ENCODE peak calls at places on chromosome 19, in five cellular contexts. R is H1, Z is K562, J is HepG2, O is GM12892. N is an unnamed sample.

GRCh38 chr19:28737021-28737525 is 475.9 kb downstream of the UQCRFS1 start:
- DNase-seq in R (no peak), Z (peak; percentile 27), J (peak; percentile 15), O (no peak), N (no peak)

GRCh38 chr19:55703790-55704215 is 28.8 kb downstream of the EPN1 start:
- DNase-seq in R (peak; percentile 39), Z (peak; percentile 78), J (no peak), O (no peak), N (no peak)

GRCh38 chr19:55437410-55437809 is 5.7 kb downstream of the SHISA7 start:
- DNase-seq in R (no peak), Z (peak; percentile 78), J (peak; percentile 46), O (no peak), N (no peak)

GRCh38 chr19:39127812-39128510 is 2.4 kb downstream of the PAK4 start:
- DNase-seq in R (no peak), Z (no peak), J (no peak), O (no peak), N (no peak)

GRCh38 chr19:43430142-43430710 is 15.5 kb downstream of the TEX101 start:
- DNase-seq in R (no peak), Z (no peak), J (no peak), O (no peak), N (no peak)

GRCh38 chr19:28466107-28467045 is 746.6 kb downstream of the UQCRFS1 start:
- DNase-seq in R (no peak), Z (peak; percentile 66), J (peak; percentile 3), O (no peak), N (peak; percentile 38)

GRCh38 chr19:45528744-45529453 is 21.6 kb downstream of the VASP start:
- DNase-seq in R (peak; percentile 87), Z (peak; percentile 81), J (no peak), O (no peak), N (no peak)

GRCh38 chr19:11798391-11799296 is at the start of gene ZNF491:
- DNase-seq in R (peak; percentile 75), Z (peak; percentile 88), J (peak; percentile 87), O (peak; percentile 95), N (peak; percentile 90)

GRCh38 chr19:33689138-33689746 is 67.5 kb downstream of the CHST8 start:
- DNase-seq in R (no peak), Z (no peak), J (no peak), O (no peak), N (no peak)

GRCh38 chr19:7349231-7349591 is 474 bp downstream of the ARHGEF18 start:
- DNase-seq in R (no peak), Z (no peak), J (no peak), O (no peak), N (no peak)

DNA sequence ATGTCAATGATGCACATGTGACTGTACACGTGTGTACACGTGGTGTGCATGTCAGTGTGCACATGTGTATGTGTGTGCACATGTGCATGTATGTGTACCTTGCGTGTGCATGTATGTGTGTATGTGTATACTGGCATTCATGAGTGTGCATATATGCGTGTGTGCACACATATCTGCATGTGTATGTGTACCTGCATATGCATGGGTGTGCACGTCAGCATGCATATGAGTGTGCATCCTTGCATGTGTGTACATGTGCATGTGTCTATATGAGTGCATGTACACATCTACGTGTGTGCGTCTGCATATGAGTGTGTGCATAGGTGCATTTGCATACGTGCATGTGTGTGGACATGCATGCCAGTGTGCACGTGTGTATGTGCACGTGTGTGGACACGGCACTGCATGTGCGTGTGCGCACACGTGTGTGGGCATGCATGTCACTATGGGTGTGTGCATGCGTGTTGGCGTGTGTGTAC is 48.5 kb downstream of the GADD45B start:
- DNase-seq in R (no peak), Z (no peak), J (no peak), O (no peak), N (no peak)
- TF ChIP-seq POLR2AphosphoS5 in R (no peak), Z (no peak), J (no peak), O (no peak), N (no peak)

DNA sequence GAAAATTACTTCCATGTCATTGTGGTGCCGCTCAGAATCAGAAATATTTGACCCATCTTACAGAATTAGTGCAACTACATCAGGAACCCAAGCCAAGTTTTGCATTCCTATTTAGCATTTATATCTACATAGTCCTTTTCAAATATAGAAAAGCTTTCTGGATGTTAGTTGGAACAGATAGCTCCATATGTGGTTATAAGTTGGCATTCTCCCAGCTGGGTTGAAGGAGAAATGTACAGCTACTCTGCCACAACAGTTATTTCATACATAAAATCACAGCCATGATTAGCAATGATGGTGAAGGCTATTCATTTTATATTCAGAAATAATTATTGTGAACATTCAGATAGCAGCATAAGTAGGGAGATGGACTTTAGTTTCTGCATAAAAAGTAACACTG is 28.2 kb downstream of the HPN start:
- DNase-seq in R (no peak), Z (no peak), J (no peak), O (no peak), N (no peak)
- TF ChIP-seq TAF1 in R (no peak), Z (no peak), J (no peak), O (no peak), N (no peak)

DNA sequence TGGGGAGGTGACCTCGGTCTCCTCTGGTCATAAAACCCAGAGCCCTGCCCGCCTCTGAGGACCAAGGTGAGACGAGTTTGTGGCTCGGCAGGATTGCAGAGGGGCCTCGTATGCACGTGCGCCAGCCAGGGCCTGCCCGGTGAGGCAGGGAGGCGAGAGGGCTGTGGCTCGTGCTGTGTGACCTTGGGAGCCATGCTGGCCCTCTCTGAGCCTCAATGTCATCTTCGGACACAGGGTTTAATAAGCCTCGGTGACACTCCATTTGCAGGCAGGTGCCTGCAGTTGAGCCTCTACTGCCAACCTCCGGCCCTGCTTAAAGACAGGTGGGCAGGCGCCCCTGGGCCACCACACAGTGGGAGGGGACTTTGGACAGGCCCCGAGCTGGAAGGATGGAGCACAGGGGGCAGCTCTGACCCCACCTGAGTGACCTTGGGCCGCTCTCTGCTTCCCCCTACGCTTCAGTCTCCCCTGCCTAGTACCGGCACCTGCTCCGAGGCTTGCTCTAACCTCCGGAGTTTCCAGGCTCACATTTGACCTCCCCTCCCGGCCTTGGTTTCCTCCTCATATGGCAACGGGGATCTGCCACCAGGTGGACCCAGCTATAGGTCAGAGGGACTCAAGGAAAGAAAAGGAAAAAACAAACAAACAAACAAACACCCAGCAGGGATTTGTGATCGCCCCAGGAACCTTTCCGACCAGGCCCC is 3.2 kb downstream of the ZBTB7A start:
- DNase-seq in R (no peak), Z (no peak), J (no peak), O (no peak), N (no peak)
- TF ChIP-seq POLR2AphosphoS5 in R (no peak), Z (no peak), J (no peak), O (no peak), N (no peak)

GRCh38 chr19:37718357-37718756 is 1.2 kb downstream of the ZNF607 start:
- DNase-seq in R (no peak), Z (no peak), J (peak; percentile 10), O (no peak), N (no peak)
- TF ChIP-seq TAF1 in R (no peak), Z (no peak), J (no peak), O (no peak), N (no peak)

GRCh38 chr19:47853003-47853402 is 6.0 kb upstream of the TPRX2 start:
- DNase-seq in R (no peak), Z (no peak), J (no peak), O (no peak), N (no peak)

GRCh38 chr19:47848425-47848824 is 10.6 kb upstream of the TPRX2 start:
- DNase-seq in R (no peak), Z (no peak), J (no peak), O (no peak), N (no peak)

GRCh38 chr19:47854459-47854858 is 4.6 kb upstream of the TPRX2 start:
- DNase-seq in R (no peak), Z (no peak), J (no peak), O (no peak), N (no peak)

GRCh38 chr19:47848871-47849473 is 10.1 kb upstream of the TPRX2 start:
- DNase-seq in R (peak; percentile 62), Z (peak; percentile 62), J (peak; percentile 15), O (no peak), N (no peak)
- TF ChIP-seq POLR2AphosphoS5 in R (no peak), Z (no peak), J (no peak), O (no peak), N (no peak)

GRCh38 chr19:2032296-2032941 is 16.9 kb upstream of the BTBD2 start:
- DNase-seq in R (no peak), Z (no peak), J (no peak), O (no peak), N (no peak)
- TF ChIP-seq TAF1 in R (no peak), Z (no peak), J (no peak), O (no peak), N (no peak)

GRCh38 chr19:49749055-49749716 is 13.9 kb downstream of the TSKS start:
- DNase-seq in R (no peak), Z (no peak), J (no peak), O (no peak), N (no peak)

GRCh38 chr19:49749771-49750170 is 13.3 kb downstream of the TSKS start:
- DNase-seq in R (no peak), Z (no peak), J (no peak), O (no peak), N (no peak)

GRCh38 chr19:49741210-49741844 is 21.8 kb downstream of the TSKS start:
- DNase-seq in R (no peak), Z (no peak), J (peak; percentile 42), O (no peak), N (no peak)

GRCh38 chr19:49746206-49746958 is 16.7 kb downstream of the TSKS start:
- DNase-seq in R (peak; percentile 97), Z (peak; percentile 100), J (peak; percentile 36), O (no peak), N (peak; percentile 39)

DNA sequence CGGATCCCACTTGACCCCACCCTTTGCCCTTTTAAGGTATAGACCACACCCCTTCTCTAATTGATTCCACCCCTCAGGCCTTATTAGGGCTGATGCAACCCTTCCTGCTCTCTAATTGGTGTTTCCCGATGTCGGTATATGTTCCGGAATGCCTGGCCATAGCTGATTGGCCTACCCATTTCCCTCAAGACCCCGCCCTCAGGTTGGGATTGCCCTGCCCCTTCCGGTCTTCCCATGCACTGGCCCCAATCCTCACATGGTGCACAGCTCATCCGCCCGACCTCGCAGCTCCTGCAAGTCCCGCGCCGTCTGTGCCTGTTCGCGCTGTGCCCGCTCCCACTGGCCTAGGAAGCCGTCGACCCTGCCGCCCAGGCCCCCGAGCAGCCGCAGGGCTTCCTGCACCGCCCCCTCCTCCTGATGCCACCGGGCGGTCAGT is 18.1 kb downstream of the TSKS start:
- DNase-seq in R (no peak), Z (no peak), J (no peak), O (no peak), N (no peak)
- TF ChIP-seq POLR2AphosphoS5 in R (no peak), Z (no peak), J (no peak), O (no peak), N (no peak)

DNA sequence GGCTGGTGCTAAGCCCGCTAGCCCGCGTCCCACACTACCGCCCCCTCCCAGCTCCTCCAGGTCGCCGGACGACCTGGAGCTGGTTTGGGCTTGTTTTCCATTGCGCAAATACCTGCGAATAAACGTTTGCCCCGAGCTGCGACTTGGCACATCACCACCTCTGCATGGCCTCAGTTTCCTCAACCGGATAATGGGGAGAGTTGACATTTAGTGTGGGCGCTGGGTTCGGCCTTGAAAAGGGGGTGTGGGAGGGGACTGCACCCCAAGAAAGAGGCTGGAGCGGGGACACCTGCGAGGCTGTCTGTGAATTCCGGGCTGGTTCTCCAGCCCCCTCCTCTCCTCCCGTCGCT is 11.0 kb upstream of the JUND start:
- DNase-seq in R (no peak), Z (no peak), J (no peak), O (no peak), N (no peak)
- TF ChIP-seq TAF1 in R (peak; percentile 18), Z (no peak), J (no peak), O (no peak), N (no peak)